ENCODE peak calls at places on chromosomes 6 and 20, in five cellular contexts. One of them, this sample, is unnamed. For H3K9me3, the result is how much of the 10 kb centered on the place peaks cover.

GRCh38 chr20:17611290-17611539 is 41.3 kb downstream of the DSTN start:
- DNase-seq in PC-9: no peak
- DNase-seq in sigmoid colon: no peak
- DNase-seq in naive thymus-derived CD4-positive, alpha-beta T cell: no peak
- DNase-seq in psoas muscle: no peak
- DNase-seq in this sample: peak

GRCh38 chr20:13458860-13459451 is 179.8 kb downstream of the TASP1 start:
- DNase-seq in psoas muscle: no peak
- DNase-seq in PC-9: no peak
- DNase-seq in naive thymus-derived CD4-positive, alpha-beta T cell: no peak
- DNase-seq in sigmoid colon: no peak
- DNase-seq in this sample: no peak

GRCh38 chr6:112222111-112222726 is 32.1 kb downstream of the LAMA4 start:
- DNase-seq in PC-9: peak
- DNase-seq in psoas muscle: no peak
- DNase-seq in sigmoid colon: no peak
- DNase-seq in naive thymus-derived CD4-positive, alpha-beta T cell: no peak
- DNase-seq in this sample: no peak

GRCh38 chr6:156575361-156575760 is 201.8 kb upstream of the ARID1B start:
- DNase-seq in sigmoid colon: no peak
- DNase-seq in naive thymus-derived CD4-positive, alpha-beta T cell: no peak
- DNase-seq in psoas muscle: no peak
- DNase-seq in PC-9: no peak
- DNase-seq in this sample: no peak

GRCh38 chr20:35568645-35569044 is 26.8 kb downstream of the ERGIC3 start:
- DNase-seq in PC-9: peak
- DNase-seq in naive thymus-derived CD4-positive, alpha-beta T cell: no peak
- DNase-seq in psoas muscle: peak
- DNase-seq in sigmoid colon: no peak
- DNase-seq in this sample: no peak

GRCh38 chr20:12925863-12926547 is 82.8 kb upstream of the SPTLC3 start:
- DNase-seq in naive thymus-derived CD4-positive, alpha-beta T cell: no peak
- DNase-seq in PC-9: no peak
- DNase-seq in psoas muscle: no peak
- DNase-seq in sigmoid colon: no peak
- DNase-seq in this sample: no peak

GRCh38 chr20:35768731-35769664 is 2.8 kb upstream of the PHF20 start:
- DNase-seq in naive thymus-derived CD4-positive, alpha-beta T cell: no peak
- DNase-seq in PC-9: peak
- DNase-seq in psoas muscle: peak
- DNase-seq in sigmoid colon: peak
- DNase-seq in this sample: peak

GRCh38 chr20:4229415-4229814 is 214.1 kb upstream of the RNF24 start:
- DNase-seq in sigmoid colon: no peak
- DNase-seq in PC-9: no peak
- DNase-seq in psoas muscle: no peak
- DNase-seq in naive thymus-derived CD4-positive, alpha-beta T cell: no peak
- DNase-seq in this sample: no peak

GRCh38 chr6:167748046-167748445 is 78.7 kb upstream of the AFDN start:
- DNase-seq in PC-9: no peak
- DNase-seq in naive thymus-derived CD4-positive, alpha-beta T cell: no peak
- DNase-seq in psoas muscle: no peak
- DNase-seq in sigmoid colon: peak
- DNase-seq in this sample: no peak

GRCh38 chr20:5349448-5349847 is 32.7 kb upstream of the PROKR2 start:
- DNase-seq in naive thymus-derived CD4-positive, alpha-beta T cell: no peak
- DNase-seq in PC-9: no peak
- DNase-seq in psoas muscle: no peak
- DNase-seq in sigmoid colon: no peak
- DNase-seq in this sample: no peak

GRCh38 chr20:39107741-39108140 is 145.6 kb downstream of the DHX35 start:
- DNase-seq in PC-9: peak
- DNase-seq in psoas muscle: no peak
- DNase-seq in sigmoid colon: no peak
- DNase-seq in naive thymus-derived CD4-positive, alpha-beta T cell: no peak
- DNase-seq in this sample: no peak

GRCh38 chr6:10964684-10965083 is 77.8 kb downstream of the SYCP2L start:
- DNase-seq in sigmoid colon: no peak
- DNase-seq in naive thymus-derived CD4-positive, alpha-beta T cell: no peak
- DNase-seq in PC-9: no peak
- DNase-seq in psoas muscle: no peak
- DNase-seq in this sample: no peak

GRCh38 chr6:136538836-136539235 is 11.4 kb downstream of the MAP7 start:
- DNase-seq in psoas muscle: no peak
- DNase-seq in naive thymus-derived CD4-positive, alpha-beta T cell: no peak
- DNase-seq in sigmoid colon: no peak
- DNase-seq in PC-9: no peak
- DNase-seq in this sample: no peak

GRCh38 chr6:41678511-41679084 is 40.3 kb downstream of the MDFI start:
- DNase-seq in naive thymus-derived CD4-positive, alpha-beta T cell: no peak
- DNase-seq in psoas muscle: no peak
- DNase-seq in sigmoid colon: no peak
- DNase-seq in PC-9: no peak
- DNase-seq in this sample: no peak

GRCh38 chr20:46651091-46651962 is at the start of gene SLC13A3:
- DNase-seq in sigmoid colon: no peak
- DNase-seq in psoas muscle: no peak
- DNase-seq in PC-9: no peak
- DNase-seq in naive thymus-derived CD4-positive, alpha-beta T cell: no peak
- DNase-seq in this sample: no peak

GRCh38 chr6:118784641-118785164 is 109.2 kb upstream of the ASF1A start:
- DNase-seq in sigmoid colon: no peak
- DNase-seq in PC-9: no peak
- DNase-seq in psoas muscle: no peak
- DNase-seq in naive thymus-derived CD4-positive, alpha-beta T cell: no peak
- DNase-seq in this sample: no peak

GRCh38 chr6:45736134-45736533 is 279.5 kb downstream of the CLIC5 start:
- DNase-seq in naive thymus-derived CD4-positive, alpha-beta T cell: no peak
- DNase-seq in psoas muscle: no peak
- DNase-seq in sigmoid colon: no peak
- DNase-seq in PC-9: no peak
- DNase-seq in this sample: no peak

GRCh38 chr6:105991561-105992314 is 94.4 kb upstream of the PRDM1 start:
- DNase-seq in sigmoid colon: peak
- DNase-seq in psoas muscle: no peak
- DNase-seq in PC-9: peak
- DNase-seq in naive thymus-derived CD4-positive, alpha-beta T cell: no peak
- DNase-seq in this sample: peak

GRCh38 chr6:13581700-13582229 is 7.4 kb downstream of the SIRT5 start:
- DNase-seq in psoas muscle: no peak
- DNase-seq in naive thymus-derived CD4-positive, alpha-beta T cell: no peak
- DNase-seq in sigmoid colon: no peak
- DNase-seq in PC-9: no peak
- DNase-seq in this sample: no peak

GRCh38 chr6:41713650-41714291 is 21.6 kb downstream of the TFEB start:
- DNase-seq in PC-9: no peak
- DNase-seq in psoas muscle: peak
- DNase-seq in naive thymus-derived CD4-positive, alpha-beta T cell: no peak
- DNase-seq in sigmoid colon: no peak
- DNase-seq in this sample: no peak

GRCh38 chr6:72272958-72273357 is 348.9 kb upstream of the KCNQ5 start:
- DNase-seq in PC-9: no peak
- DNase-seq in psoas muscle: no peak
- DNase-seq in naive thymus-derived CD4-positive, alpha-beta T cell: no peak
- DNase-seq in sigmoid colon: no peak
- DNase-seq in this sample: no peak

GRCh38 chr6:61886608-61887259 is 399.3 kb downstream of the KHDRBS2 start:
- DNase-seq in PC-9: no peak
- DNase-seq in sigmoid colon: no peak
- DNase-seq in naive thymus-derived CD4-positive, alpha-beta T cell: no peak
- DNase-seq in psoas muscle: no peak
- DNase-seq in this sample: no peak

GRCh38 chr6:63805808-63806572 is 170.4 kb downstream of the PHF3 start:
- DNase-seq in PC-9: peak
- DNase-seq in sigmoid colon: no peak
- DNase-seq in naive thymus-derived CD4-positive, alpha-beta T cell: no peak
- DNase-seq in psoas muscle: no peak
- DNase-seq in this sample: no peak

GRCh38 chr6:109978174-109979032 is at the start of gene GPR6:
- DNase-seq in PC-9: no peak
- DNase-seq in sigmoid colon: no peak
- DNase-seq in naive thymus-derived CD4-positive, alpha-beta T cell: peak
- DNase-seq in psoas muscle: peak
- DNase-seq in this sample: no peak

GRCh38 chr6:24935753-24936152 is at the start of gene RIPOR2:
- DNase-seq in sigmoid colon: no peak
- DNase-seq in PC-9: no peak
- DNase-seq in psoas muscle: peak
- DNase-seq in naive thymus-derived CD4-positive, alpha-beta T cell: peak
- DNase-seq in this sample: peak

GRCh38 chr6:69601132-69601531 is 195.7 kb downstream of the LMBRD1 start:
- DNase-seq in naive thymus-derived CD4-positive, alpha-beta T cell: no peak
- DNase-seq in psoas muscle: no peak
- DNase-seq in PC-9: no peak
- DNase-seq in sigmoid colon: no peak
- DNase-seq in this sample: no peak

GRCh38 chr20:24376523-24377085 is 92.8 kb upstream of the SYNDIG1 start:
- DNase-seq in naive thymus-derived CD4-positive, alpha-beta T cell: no peak
- DNase-seq in sigmoid colon: no peak
- DNase-seq in psoas muscle: no peak
- DNase-seq in PC-9: no peak
- DNase-seq in this sample: no peak

GRCh38 chr6:149864578-149865535 is 698 bp upstream of the LRP11 start:
- DNase-seq in sigmoid colon: peak
- DNase-seq in PC-9: peak
- DNase-seq in psoas muscle: no peak
- DNase-seq in naive thymus-derived CD4-positive, alpha-beta T cell: no peak
- DNase-seq in this sample: no peak

GRCh38 chr20:46122071-46122470 is 4.0 kb downstream of the CD40 start:
- DNase-seq in sigmoid colon: no peak
- DNase-seq in naive thymus-derived CD4-positive, alpha-beta T cell: no peak
- DNase-seq in PC-9: peak
- DNase-seq in psoas muscle: no peak
- DNase-seq in this sample: no peak

DNA sequence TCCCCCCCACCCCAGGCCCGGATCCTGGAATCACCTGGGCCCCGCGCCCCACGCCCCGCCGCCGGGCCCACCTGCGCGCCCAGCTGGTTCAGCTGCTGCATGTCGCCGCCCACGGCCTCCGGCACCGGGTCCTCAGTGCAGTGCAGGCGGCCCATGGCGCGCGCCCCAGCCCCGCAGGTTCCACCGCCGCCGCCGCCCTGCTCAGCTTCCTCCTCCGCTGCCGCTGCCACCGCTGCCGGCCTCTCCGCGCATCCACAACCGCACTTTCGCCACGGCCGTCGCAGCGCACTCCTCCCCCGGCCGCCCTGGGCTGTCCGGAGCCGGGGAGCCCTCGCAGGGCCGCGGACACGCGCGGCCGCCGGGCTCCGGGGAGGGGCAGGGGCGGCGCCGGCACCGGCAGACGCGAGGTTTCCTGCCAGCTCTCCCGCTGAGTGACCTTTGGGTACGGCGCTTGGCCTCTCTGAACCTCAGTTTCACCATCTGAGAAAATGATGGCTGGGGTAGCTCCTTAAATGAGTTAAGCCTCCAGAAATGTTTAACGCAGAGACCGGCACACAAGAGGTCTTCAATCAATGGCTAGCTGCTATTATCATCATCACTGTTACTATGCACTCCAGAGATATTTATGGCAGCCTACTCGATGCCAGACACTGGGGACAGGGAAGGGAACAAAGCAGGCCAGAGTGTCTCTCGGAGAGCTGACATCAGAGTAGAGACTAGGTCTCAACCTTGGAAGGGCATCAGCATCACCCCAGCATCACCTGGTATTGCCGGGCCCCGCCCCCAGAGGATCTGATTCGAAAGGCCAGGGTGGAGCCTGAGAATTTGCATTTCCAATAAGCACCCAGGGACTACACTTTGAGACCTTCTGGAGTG is at the start of gene COMMD7:
- DNase-seq in psoas muscle: peak
- DNase-seq in PC-9: no peak
- DNase-seq in naive thymus-derived CD4-positive, alpha-beta T cell: peak
- DNase-seq in sigmoid colon: peak
- DNase-seq in this sample: peak
- H3K9me3 ChIP-seq in psoas muscle: under half
- H3K9me3 ChIP-seq in PC-9: under half
- H3K9me3 ChIP-seq in naive thymus-derived CD4-positive, alpha-beta T cell: under half
- H3K9me3 ChIP-seq in sigmoid colon: under half
- H3K9me3 ChIP-seq in this sample: under half

GRCh38 chr20:56174416-56174815 is 74.1 kb upstream of the MC3R start:
- DNase-seq in naive thymus-derived CD4-positive, alpha-beta T cell: no peak
- DNase-seq in psoas muscle: no peak
- DNase-seq in PC-9: no peak
- DNase-seq in sigmoid colon: no peak
- DNase-seq in this sample: no peak

GRCh38 chr20:56178219-56178618 is 70.3 kb upstream of the MC3R start:
- DNase-seq in sigmoid colon: no peak
- DNase-seq in naive thymus-derived CD4-positive, alpha-beta T cell: no peak
- DNase-seq in psoas muscle: no peak
- DNase-seq in PC-9: no peak
- DNase-seq in this sample: no peak

GRCh38 chr20:56175884-56176283 is 72.6 kb upstream of the MC3R start:
- DNase-seq in PC-9: no peak
- DNase-seq in sigmoid colon: no peak
- DNase-seq in naive thymus-derived CD4-positive, alpha-beta T cell: no peak
- DNase-seq in psoas muscle: no peak
- DNase-seq in this sample: no peak

GRCh38 chr20:56181593-56181992 is 66.9 kb upstream of the MC3R start:
- DNase-seq in sigmoid colon: no peak
- DNase-seq in naive thymus-derived CD4-positive, alpha-beta T cell: no peak
- DNase-seq in psoas muscle: no peak
- DNase-seq in PC-9: no peak
- DNase-seq in this sample: no peak

GRCh38 chr20:56179051-56179450 is 69.5 kb upstream of the MC3R start:
- DNase-seq in psoas muscle: no peak
- DNase-seq in PC-9: no peak
- DNase-seq in naive thymus-derived CD4-positive, alpha-beta T cell: no peak
- DNase-seq in sigmoid colon: no peak
- DNase-seq in this sample: no peak
- H3K9me3 ChIP-seq in psoas muscle: under half
- H3K9me3 ChIP-seq in PC-9: under half
- H3K9me3 ChIP-seq in naive thymus-derived CD4-positive, alpha-beta T cell: under half
- H3K9me3 ChIP-seq in sigmoid colon: under half
- H3K9me3 ChIP-seq in this sample: under half

GRCh38 chr20:60808003-60808402 is 444.1 kb upstream of the CDH4 start:
- DNase-seq in naive thymus-derived CD4-positive, alpha-beta T cell: no peak
- DNase-seq in psoas muscle: no peak
- DNase-seq in sigmoid colon: no peak
- DNase-seq in PC-9: no peak
- DNase-seq in this sample: no peak
- H3K9me3 ChIP-seq in naive thymus-derived CD4-positive, alpha-beta T cell: under half
- H3K9me3 ChIP-seq in psoas muscle: under half
- H3K9me3 ChIP-seq in sigmoid colon: under half
- H3K9me3 ChIP-seq in PC-9: under half
- H3K9me3 ChIP-seq in this sample: under half

DNA sequence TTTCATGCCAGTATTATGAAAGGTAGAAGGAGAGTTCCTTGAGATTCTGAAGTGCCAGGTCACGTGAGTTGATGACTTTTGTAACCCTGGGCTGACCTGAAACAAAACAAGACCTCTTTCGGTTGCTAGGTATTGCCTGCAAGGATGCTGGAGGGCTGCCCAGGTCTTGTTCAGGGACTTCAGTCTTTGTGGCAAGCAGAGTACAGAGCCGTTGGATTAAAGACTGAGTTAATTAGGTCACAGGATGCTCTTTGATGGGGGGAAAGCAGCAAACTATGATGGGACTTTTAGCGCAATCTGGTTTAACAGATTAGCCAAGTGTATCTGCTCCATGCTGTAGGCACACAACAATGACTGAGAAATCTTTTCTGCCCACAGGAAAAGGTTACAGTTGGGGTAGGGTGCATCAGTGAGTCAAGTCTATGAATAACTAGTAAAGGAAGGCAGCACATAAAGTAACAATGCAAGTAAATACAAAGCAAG is 12.8 kb upstream of the ELOVL5 start:
- DNase-seq in psoas muscle: no peak
- DNase-seq in PC-9: no peak
- DNase-seq in sigmoid colon: no peak
- DNase-seq in naive thymus-derived CD4-positive, alpha-beta T cell: peak
- DNase-seq in this sample: peak
- H3K9me3 ChIP-seq in psoas muscle: under half
- H3K9me3 ChIP-seq in PC-9: under half
- H3K9me3 ChIP-seq in sigmoid colon: under half
- H3K9me3 ChIP-seq in naive thymus-derived CD4-positive, alpha-beta T cell: under half
- H3K9me3 ChIP-seq in this sample: under half